ENCODE peak calls at places on chromosomes 5 and 9, in nine cellular contexts. One of them, this sample, is unnamed.

GRCh38 chr9:86062845-86063693 is 36.3 kb downstream of the GOLM1 start:
- DNase-seq in breast epithelium: no peak
- DNase-seq in body of pancreas: no peak
- DNase-seq in kidney: no peak
- DNase-seq in heart right ventricle: no peak
- DNase-seq in CD8-positive, alpha-beta T cell: peak
- DNase-seq in astrocyte: no peak
- DNase-seq in right lobe of liver: no peak
- DNase-seq in brain microvascular endothelial cell: no peak
- DNase-seq in this sample: no peak

GRCh38 chr9:79256691-79257213 is 315.0 kb upstream of the TLE4 start:
- DNase-seq in breast epithelium: no peak
- DNase-seq in body of pancreas: peak
- DNase-seq in kidney: peak
- DNase-seq in heart right ventricle: no peak
- DNase-seq in CD8-positive, alpha-beta T cell: no peak
- DNase-seq in astrocyte: peak
- DNase-seq in right lobe of liver: no peak
- DNase-seq in brain microvascular endothelial cell: no peak
- DNase-seq in this sample: peak

GRCh38 chr5:40790947-40791593 is 7.1 kb downstream of the PRKAA1 start:
- DNase-seq in breast epithelium: no peak
- DNase-seq in body of pancreas: no peak
- DNase-seq in kidney: no peak
- DNase-seq in heart right ventricle: no peak
- DNase-seq in CD8-positive, alpha-beta T cell: no peak
- DNase-seq in astrocyte: peak
- DNase-seq in right lobe of liver: no peak
- DNase-seq in brain microvascular endothelial cell: no peak
- DNase-seq in this sample: no peak

GRCh38 chr5:104247260-104247659 is 684.7 kb upstream of the NUDT12 start:
- DNase-seq in breast epithelium: no peak
- DNase-seq in body of pancreas: no peak
- DNase-seq in kidney: no peak
- DNase-seq in heart right ventricle: no peak
- DNase-seq in CD8-positive, alpha-beta T cell: no peak
- DNase-seq in astrocyte: no peak
- DNase-seq in right lobe of liver: no peak
- DNase-seq in brain microvascular endothelial cell: no peak
- DNase-seq in this sample: no peak

GRCh38 chr5:62621280-62621679 is 42.7 kb downstream of the LRRC70 start:
- DNase-seq in breast epithelium: no peak
- DNase-seq in body of pancreas: no peak
- DNase-seq in kidney: no peak
- DNase-seq in heart right ventricle: no peak
- DNase-seq in CD8-positive, alpha-beta T cell: no peak
- DNase-seq in astrocyte: no peak
- DNase-seq in right lobe of liver: no peak
- DNase-seq in brain microvascular endothelial cell: no peak
- DNase-seq in this sample: no peak

GRCh38 chr9:5670079-5670478 is 41.2 kb downstream of the RIC1 start:
- DNase-seq in breast epithelium: no peak
- DNase-seq in body of pancreas: no peak
- DNase-seq in kidney: no peak
- DNase-seq in heart right ventricle: no peak
- DNase-seq in CD8-positive, alpha-beta T cell: no peak
- DNase-seq in astrocyte: no peak
- DNase-seq in right lobe of liver: no peak
- DNase-seq in brain microvascular endothelial cell: no peak
- DNase-seq in this sample: no peak

GRCh38 chr5:178213748-178214151 is 9.4 kb downstream of the HNRNPAB start:
- DNase-seq in breast epithelium: no peak
- DNase-seq in body of pancreas: no peak
- DNase-seq in kidney: peak
- DNase-seq in heart right ventricle: no peak
- DNase-seq in CD8-positive, alpha-beta T cell: no peak
- DNase-seq in astrocyte: no peak
- DNase-seq in right lobe of liver: peak
- DNase-seq in brain microvascular endothelial cell: no peak
- DNase-seq in this sample: no peak

GRCh38 chr9:121862973-121863372 is 211.5 kb downstream of the DAB2IP start:
- DNase-seq in breast epithelium: no peak
- DNase-seq in body of pancreas: no peak
- DNase-seq in kidney: no peak
- DNase-seq in heart right ventricle: no peak
- DNase-seq in CD8-positive, alpha-beta T cell: no peak
- DNase-seq in astrocyte: no peak
- DNase-seq in right lobe of liver: no peak
- DNase-seq in brain microvascular endothelial cell: no peak
- DNase-seq in this sample: no peak

GRCh38 chr9:89770779-89771178 is 166.0 kb downstream of the GADD45G start:
- DNase-seq in breast epithelium: no peak
- DNase-seq in body of pancreas: no peak
- DNase-seq in kidney: no peak
- DNase-seq in heart right ventricle: peak
- DNase-seq in CD8-positive, alpha-beta T cell: no peak
- DNase-seq in astrocyte: no peak
- DNase-seq in right lobe of liver: no peak
- DNase-seq in brain microvascular endothelial cell: no peak
- DNase-seq in this sample: no peak

GRCh38 chr9:111794837-111795556 is at the start of gene SHOC1:
- DNase-seq in breast epithelium: no peak
- DNase-seq in body of pancreas: peak
- DNase-seq in kidney: no peak
- DNase-seq in heart right ventricle: peak
- DNase-seq in CD8-positive, alpha-beta T cell: no peak
- DNase-seq in astrocyte: no peak
- DNase-seq in right lobe of liver: peak
- DNase-seq in brain microvascular endothelial cell: no peak
- DNase-seq in this sample: no peak

GRCh38 chr5:37859805-37860204 is 20.0 kb upstream of the GDNF start:
- DNase-seq in breast epithelium: no peak
- DNase-seq in body of pancreas: no peak
- DNase-seq in kidney: no peak
- DNase-seq in heart right ventricle: no peak
- DNase-seq in CD8-positive, alpha-beta T cell: no peak
- DNase-seq in astrocyte: no peak
- DNase-seq in right lobe of liver: no peak
- DNase-seq in brain microvascular endothelial cell: no peak
- DNase-seq in this sample: no peak

GRCh38 chr5:132762246-132763000 is 14.6 kb downstream of the SEPTIN8 start:
- DNase-seq in breast epithelium: no peak
- DNase-seq in body of pancreas: no peak
- DNase-seq in kidney: no peak
- DNase-seq in heart right ventricle: no peak
- DNase-seq in CD8-positive, alpha-beta T cell: no peak
- DNase-seq in astrocyte: no peak
- DNase-seq in right lobe of liver: no peak
- DNase-seq in brain microvascular endothelial cell: no peak
- DNase-seq in this sample: no peak

GRCh38 chr5:89343666-89344065 is 460.7 kb upstream of the MEF2C start:
- DNase-seq in breast epithelium: no peak
- DNase-seq in body of pancreas: no peak
- DNase-seq in kidney: no peak
- DNase-seq in heart right ventricle: no peak
- DNase-seq in CD8-positive, alpha-beta T cell: no peak
- DNase-seq in astrocyte: peak
- DNase-seq in right lobe of liver: no peak
- DNase-seq in brain microvascular endothelial cell: peak
- DNase-seq in this sample: no peak

GRCh38 chr5:132230871-132231270 is 3.2 kb upstream of the P4HA2 start:
- DNase-seq in breast epithelium: no peak
- DNase-seq in body of pancreas: peak
- DNase-seq in kidney: no peak
- DNase-seq in heart right ventricle: no peak
- DNase-seq in CD8-positive, alpha-beta T cell: no peak
- DNase-seq in astrocyte: no peak
- DNase-seq in right lobe of liver: no peak
- DNase-seq in brain microvascular endothelial cell: no peak
- DNase-seq in this sample: no peak

GRCh38 chr5:74864823-74865222 is 1.4 kb downstream of the FAM169A start:
- DNase-seq in breast epithelium: no peak
- DNase-seq in body of pancreas: no peak
- DNase-seq in kidney: no peak
- DNase-seq in heart right ventricle: no peak
- DNase-seq in CD8-positive, alpha-beta T cell: no peak
- DNase-seq in astrocyte: no peak
- DNase-seq in right lobe of liver: no peak
- DNase-seq in brain microvascular endothelial cell: no peak
- DNase-seq in this sample: peak

GRCh38 chr5:38441730-38442573 is 114.5 kb downstream of the LIFR start:
- DNase-seq in breast epithelium: peak
- DNase-seq in body of pancreas: peak
- DNase-seq in kidney: peak
- DNase-seq in heart right ventricle: peak
- DNase-seq in CD8-positive, alpha-beta T cell: peak
- DNase-seq in astrocyte: peak
- DNase-seq in right lobe of liver: peak
- DNase-seq in brain microvascular endothelial cell: peak
- DNase-seq in this sample: peak

GRCh38 chr9:99264070-99264469 is 42.0 kb downstream of the SEC61B start:
- DNase-seq in breast epithelium: no peak
- DNase-seq in body of pancreas: no peak
- DNase-seq in kidney: no peak
- DNase-seq in heart right ventricle: no peak
- DNase-seq in CD8-positive, alpha-beta T cell: no peak
- DNase-seq in astrocyte: no peak
- DNase-seq in right lobe of liver: no peak
- DNase-seq in brain microvascular endothelial cell: no peak
- DNase-seq in this sample: no peak

GRCh38 chr9:32986971-32987370 is 14.5 kb downstream of the APTX start:
- DNase-seq in breast epithelium: no peak
- DNase-seq in body of pancreas: no peak
- DNase-seq in kidney: no peak
- DNase-seq in heart right ventricle: no peak
- DNase-seq in CD8-positive, alpha-beta T cell: no peak
- DNase-seq in astrocyte: no peak
- DNase-seq in right lobe of liver: no peak
- DNase-seq in brain microvascular endothelial cell: peak
- DNase-seq in this sample: no peak

GRCh38 chr5:174314261-174314660 is 268.8 kb downstream of the NSG2 start:
- DNase-seq in breast epithelium: peak
- DNase-seq in body of pancreas: no peak
- DNase-seq in kidney: no peak
- DNase-seq in heart right ventricle: no peak
- DNase-seq in CD8-positive, alpha-beta T cell: no peak
- DNase-seq in astrocyte: no peak
- DNase-seq in right lobe of liver: no peak
- DNase-seq in brain microvascular endothelial cell: no peak
- DNase-seq in this sample: no peak
- H3K27ac ChIP-seq in breast epithelium: no peak
- H3K27ac ChIP-seq in body of pancreas: no peak
- H3K27ac ChIP-seq in kidney: no peak
- H3K27ac ChIP-seq in heart right ventricle: no peak
- H3K27ac ChIP-seq in CD8-positive, alpha-beta T cell: no peak
- H3K27ac ChIP-seq in astrocyte: no peak
- H3K27ac ChIP-seq in right lobe of liver: no peak
- H3K27ac ChIP-seq in brain microvascular endothelial cell: no peak
- H3K27ac ChIP-seq in this sample: no peak

GRCh38 chr9:126681336-126681735 is 67.6 kb downstream of the LMX1B start:
- DNase-seq in breast epithelium: no peak
- DNase-seq in body of pancreas: no peak
- DNase-seq in kidney: no peak
- DNase-seq in heart right ventricle: no peak
- DNase-seq in CD8-positive, alpha-beta T cell: no peak
- DNase-seq in astrocyte: no peak
- DNase-seq in right lobe of liver: no peak
- DNase-seq in brain microvascular endothelial cell: no peak
- DNase-seq in this sample: no peak
- TF ChIP-seq CTCF in breast epithelium: no peak
- TF ChIP-seq CTCF in body of pancreas: no peak
- TF ChIP-seq CTCF in kidney: no peak
- TF ChIP-seq CTCF in heart right ventricle: no peak
- TF ChIP-seq CTCF in CD8-positive, alpha-beta T cell: no peak
- TF ChIP-seq CTCF in astrocyte: no peak
- TF ChIP-seq CTCF in right lobe of liver: no peak
- TF ChIP-seq CTCF in brain microvascular endothelial cell: no peak
- TF ChIP-seq CTCF in this sample: no peak

GRCh38 chr5:1779782-1780620 is 19.6 kb downstream of the MRPL36 start:
- DNase-seq in breast epithelium: peak
- DNase-seq in body of pancreas: no peak
- DNase-seq in kidney: no peak
- DNase-seq in heart right ventricle: no peak
- DNase-seq in CD8-positive, alpha-beta T cell: no peak
- DNase-seq in astrocyte: no peak
- DNase-seq in right lobe of liver: no peak
- DNase-seq in brain microvascular endothelial cell: no peak
- DNase-seq in this sample: no peak

GRCh38 chr5:1782385-1783213 is 17.0 kb downstream of the MRPL36 start:
- DNase-seq in breast epithelium: peak
- DNase-seq in body of pancreas: no peak
- DNase-seq in kidney: no peak
- DNase-seq in heart right ventricle: no peak
- DNase-seq in CD8-positive, alpha-beta T cell: no peak
- DNase-seq in astrocyte: no peak
- DNase-seq in right lobe of liver: no peak
- DNase-seq in brain microvascular endothelial cell: no peak
- DNase-seq in this sample: no peak

GRCh38 chr5:1780621-1780945 is 19.1 kb downstream of the MRPL36 start:
- DNase-seq in breast epithelium: peak
- DNase-seq in body of pancreas: no peak
- DNase-seq in kidney: no peak
- DNase-seq in heart right ventricle: no peak
- DNase-seq in CD8-positive, alpha-beta T cell: no peak
- DNase-seq in astrocyte: no peak
- DNase-seq in right lobe of liver: no peak
- DNase-seq in brain microvascular endothelial cell: no peak
- DNase-seq in this sample: no peak

GRCh38 chr5:1781726-1782384 is 17.8 kb downstream of the MRPL36 start:
- DNase-seq in breast epithelium: peak
- DNase-seq in body of pancreas: no peak
- DNase-seq in kidney: peak
- DNase-seq in heart right ventricle: no peak
- DNase-seq in CD8-positive, alpha-beta T cell: no peak
- DNase-seq in astrocyte: no peak
- DNase-seq in right lobe of liver: no peak
- DNase-seq in brain microvascular endothelial cell: no peak
- DNase-seq in this sample: no peak

DNA sequence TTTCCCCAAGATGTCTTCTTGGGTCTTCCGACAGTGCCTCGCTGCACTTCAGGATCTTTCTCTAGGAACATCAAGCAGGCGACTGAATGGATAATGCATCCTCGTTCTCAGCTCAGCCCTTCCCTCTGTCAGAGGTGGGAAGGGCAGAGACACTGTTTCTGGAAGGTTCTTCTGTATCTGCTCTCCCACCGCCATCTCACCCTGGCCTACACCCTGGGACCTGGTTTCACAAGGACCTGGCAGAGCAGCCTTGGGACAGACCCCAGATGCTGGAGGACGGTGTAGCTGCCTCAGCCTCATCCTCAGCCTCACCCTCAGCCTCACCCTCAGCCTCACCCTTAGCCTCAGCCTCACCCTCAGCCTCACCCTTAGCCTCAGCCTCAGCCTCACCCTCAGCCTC is 18.5 kb downstream of the MRPL36 start:
- DNase-seq in breast epithelium: peak
- DNase-seq in body of pancreas: no peak
- DNase-seq in kidney: no peak
- DNase-seq in heart right ventricle: no peak
- DNase-seq in CD8-positive, alpha-beta T cell: no peak
- DNase-seq in astrocyte: no peak
- DNase-seq in right lobe of liver: no peak
- DNase-seq in brain microvascular endothelial cell: no peak
- DNase-seq in this sample: no peak
- H3K27ac ChIP-seq in breast epithelium: no peak
- H3K27ac ChIP-seq in body of pancreas: no peak
- H3K27ac ChIP-seq in kidney: no peak
- H3K27ac ChIP-seq in heart right ventricle: no peak
- H3K27ac ChIP-seq in CD8-positive, alpha-beta T cell: no peak
- H3K27ac ChIP-seq in astrocyte: no peak
- H3K27ac ChIP-seq in right lobe of liver: no peak
- H3K27ac ChIP-seq in brain microvascular endothelial cell: no peak
- H3K27ac ChIP-seq in this sample: no peak

GRCh38 chr5:24368121-24368520 is 276.7 kb downstream of the CDH10 start:
- DNase-seq in breast epithelium: no peak
- DNase-seq in body of pancreas: no peak
- DNase-seq in kidney: no peak
- DNase-seq in heart right ventricle: no peak
- DNase-seq in CD8-positive, alpha-beta T cell: no peak
- DNase-seq in astrocyte: no peak
- DNase-seq in right lobe of liver: no peak
- DNase-seq in brain microvascular endothelial cell: no peak
- DNase-seq in this sample: no peak
- TF ChIP-seq CTCF in breast epithelium: no peak
- TF ChIP-seq CTCF in body of pancreas: no peak
- TF ChIP-seq CTCF in kidney: no peak
- TF ChIP-seq CTCF in heart right ventricle: no peak
- TF ChIP-seq CTCF in CD8-positive, alpha-beta T cell: no peak
- TF ChIP-seq CTCF in astrocyte: no peak
- TF ChIP-seq CTCF in right lobe of liver: no peak
- TF ChIP-seq CTCF in brain microvascular endothelial cell: no peak
- TF ChIP-seq CTCF in this sample: no peak